ENCODE peak calls at places on chromosomes 4 and X, in eight cellular contexts. Z is Calu3, Q is GM23338, X is testis, E is Panc1, V is left ventricle myocardium inferior, M is endothelial cell, N is fibroblast of the aortic adventitia. A is an unnamed sample.

GRCh38 chr4:98688416-98689290 is 30.2 kb upstream of the TSPAN5 start:
- DNase-seq in E (peak), V (no peak), X (no peak), Q (no peak), Z (no peak), M (no peak), N (peak), A (no peak)

GRCh38 chrX:55088795-55089489 is at the start of gene PAGE2:
- DNase-seq in Z (no peak), Q (no peak), X (peak), N (no peak), E (no peak), V (no peak), M (no peak), A (no peak)

GRCh38 chr4:128025319-128025718 is 35.8 kb upstream of the LARP1B start:
- DNase-seq in V (no peak), N (no peak), Z (no peak), M (no peak), E (no peak), Q (no peak), X (no peak), A (no peak)

GRCh38 chr4:189374176-189374575 is 566.5 kb upstream of the FRG1 start:
- DNase-seq in Z (no peak), X (no peak), M (no peak), E (no peak), V (no peak), N (no peak), Q (no peak), A (no peak)

GRCh38 chrX:20228245-20228644 is 38.5 kb downstream of the RPS6KA3 start:
- DNase-seq in Z (no peak), M (no peak), E (no peak), N (no peak), Q (peak), X (no peak), V (no peak), A (no peak)

GRCh38 chr4:16765549-16765948 is 132.9 kb downstream of the LDB2 start:
- DNase-seq in Q (no peak), E (no peak), X (no peak), Z (no peak), M (no peak), V (no peak), N (no peak), A (no peak)

GRCh38 chr4:40594261-40595178 is 35.1 kb downstream of the RBM47 start:
- DNase-seq in E (no peak), Q (no peak), M (no peak), N (peak), V (no peak), X (peak), Z (no peak), A (no peak)

GRCh38 chr4:22498866-22499265 is 17.0 kb downstream of the ADGRA3 start:
- DNase-seq in Q (no peak), M (no peak), V (no peak), X (no peak), Z (no peak), E (no peak), N (no peak), A (no peak)

GRCh38 chr4:6910340-6910959 is 824 bp downstream of the TBC1D14 start:
- DNase-seq in Z (peak), E (no peak), V (no peak), Q (peak), M (no peak), X (peak), N (no peak), A (no peak)

GRCh38 chr4:74006009-74006476 is 7.6 kb upstream of the CXCL5 start:
- DNase-seq in X (no peak), N (peak), Z (no peak), E (no peak), V (no peak), M (no peak), Q (no peak), A (no peak)

GRCh38 chr4:24203896-24204295 is 314.0 kb upstream of the PPARGC1A start:
- DNase-seq in Q (no peak), M (no peak), N (no peak), X (no peak), V (no peak), Z (no peak), E (no peak), A (no peak)
- TF ChIP-seq CTCF in Q (no peak), M (no peak), N (no peak), X (no peak), V (no peak), Z (no peak), E (no peak), A (no peak)

DNA sequence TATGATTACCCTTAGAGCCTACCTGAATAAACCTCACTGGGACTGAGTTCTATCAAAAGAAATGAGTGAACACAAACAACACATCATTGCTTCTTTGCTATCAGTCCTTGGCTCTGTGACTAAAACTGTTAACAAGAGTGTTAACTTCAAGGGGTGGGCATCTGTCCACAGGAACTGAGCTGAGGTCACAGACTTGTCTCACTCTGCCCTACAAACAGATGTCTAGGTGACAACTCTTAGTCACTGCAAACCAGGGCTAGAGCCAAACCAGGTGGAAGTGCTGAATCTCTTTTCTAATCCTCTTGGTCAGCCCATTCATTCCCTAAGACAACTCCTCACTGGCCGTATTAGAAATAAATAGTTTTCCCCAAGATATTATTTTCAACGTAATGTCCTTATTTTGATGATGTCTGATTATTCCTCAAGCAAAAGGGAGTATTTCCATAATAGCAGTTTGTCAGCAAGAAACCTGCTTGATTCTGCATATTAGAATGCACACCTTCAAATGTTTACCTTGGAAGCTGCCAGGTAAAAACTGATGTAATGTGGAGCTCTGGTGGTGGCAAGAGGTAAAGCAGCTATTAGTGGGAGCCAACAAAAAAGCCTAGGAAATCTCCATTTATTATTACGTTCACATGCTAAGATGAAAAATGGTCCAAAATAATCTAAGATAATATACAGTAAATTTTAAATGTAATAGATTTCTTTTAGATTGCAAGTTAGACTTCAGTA is 4.0 kb downstream of the COL25A1 start:
- DNase-seq in M (peak), Z (peak), E (no peak), N (no peak), X (no peak), Q (peak), V (no peak), A (no peak)
- TF ChIP-seq CTCF in M (peak), Z (peak), E (peak), N (peak), X (peak), Q (peak), V (peak), A (no peak)

GRCh38 chrX:479273-479981 is 92.7 kb upstream of the PPP2R3B start:
- DNase-seq in X (no peak), N (no peak), Q (no peak), Z (no peak), V (no peak), M (no peak), E (no peak), A (no peak)
- TF ChIP-seq CTCF in X (no peak), N (no peak), Q (no peak), Z (no peak), V (no peak), M (no peak), E (no peak), A (no peak)

GRCh38 chrX:114959729-114960128 is 57.7 kb downstream of the IL13RA2 start:
- DNase-seq in X (no peak), M (no peak), Z (no peak), V (no peak), E (peak), N (peak), Q (peak), A (no peak)
- TF ChIP-seq CTCF in X (no peak), M (peak), Z (no peak), V (peak), E (peak), N (peak), Q (no peak), A (no peak)

GRCh38 chr4:174521800-174522182 is 497 bp downstream of the HPGD start:
- DNase-seq in Q (peak), E (no peak), N (no peak), X (peak), V (no peak), Z (peak), M (peak), A (no peak)
- TF ChIP-seq CTCF in Q (peak), E (no peak), N (no peak), X (no peak), V (no peak), Z (no peak), M (no peak), A (no peak)

GRCh38 chr4:175051974-175052373 is 133.8 kb downstream of the ADAM29 start:
- DNase-seq in N (no peak), V (no peak), E (no peak), Q (no peak), M (no peak), X (no peak), Z (no peak), A (no peak)

GRCh38 chr4:175054980-175055379 is 136.8 kb downstream of the ADAM29 start:
- DNase-seq in E (no peak), Q (peak), V (no peak), N (no peak), M (no peak), Z (no peak), X (no peak), A (no peak)
- TF ChIP-seq CTCF in E (no peak), Q (peak), V (no peak), N (no peak), M (no peak), Z (no peak), X (no peak), A (no peak)

GRCh38 chr4:17934286-17934685 is 87.3 kb downstream of the LCORL start:
- DNase-seq in V (no peak), X (no peak), M (no peak), N (peak), Q (no peak), Z (no peak), E (no peak), A (no peak)
- TF ChIP-seq CTCF in V (no peak), X (no peak), M (no peak), N (peak), Q (no peak), Z (no peak), E (no peak), A (no peak)

DNA sequence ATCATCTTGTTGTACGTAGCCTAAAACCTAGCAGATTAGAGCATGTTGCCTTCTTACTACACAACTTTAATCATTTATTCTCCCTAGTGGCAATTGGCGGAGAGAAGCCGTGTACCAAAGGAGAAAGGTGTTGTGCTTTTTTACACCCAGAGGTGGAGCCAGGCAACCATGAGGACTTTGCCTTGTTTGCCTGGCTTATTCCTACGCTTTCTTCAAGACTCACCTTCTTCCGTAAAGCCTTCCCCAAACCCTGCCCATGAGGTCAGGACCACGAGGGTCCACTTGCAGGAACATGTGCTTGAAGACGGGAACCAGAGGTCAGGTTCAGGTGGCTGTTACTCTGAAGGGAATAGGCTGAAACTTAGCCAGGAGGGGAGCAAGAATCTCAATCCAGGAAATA is 290.5 kb downstream of the RAB28 start:
- DNase-seq in Z (no peak), N (no peak), M (no peak), Q (peak), V (no peak), E (no peak), X (no peak), A (no peak)
- TF ChIP-seq CTCF in Z (no peak), N (no peak), M (no peak), Q (peak), V (no peak), E (no peak), X (no peak), A (no peak)

GRCh38 chrX:153351981-153352380 is 18.0 kb downstream of the ZNF275 start:
- DNase-seq in N (no peak), Z (no peak), Q (no peak), V (no peak), X (no peak), E (no peak), M (no peak), A (no peak)

GRCh38 chrX:153349952-153350351 is 16.0 kb downstream of the ZNF275 start:
- DNase-seq in V (no peak), N (no peak), E (no peak), X (no peak), Q (no peak), M (no peak), Z (no peak), A (no peak)

GRCh38 chrX:153352858-153353257 is 18.9 kb downstream of the ZNF275 start:
- DNase-seq in Z (no peak), Q (no peak), X (no peak), N (no peak), E (no peak), V (no peak), M (no peak), A (no peak)

GRCh38 chrX:153357877-153358276 is 23.9 kb downstream of the ZNF275 start:
- DNase-seq in M (no peak), E (no peak), N (no peak), Z (no peak), Q (no peak), V (no peak), X (no peak), A (no peak)

GRCh38 chrX:153353416-153353815 is 19.5 kb downstream of the ZNF275 start:
- DNase-seq in Q (peak), M (no peak), E (no peak), X (no peak), N (no peak), Z (no peak), V (no peak), A (no peak)
- TF ChIP-seq CTCF in Q (peak), M (no peak), E (no peak), X (no peak), N (no peak), Z (no peak), V (no peak), A (no peak)

A was measured in natural killer cell.